ENCODE peak calls at places on chromosomes 7 and 10, in ten cellular contexts. One of them, this sample, is unnamed.
A peak's percentile ranks its signal among the peaks of the same experiment; 100 is the strongest.

GRCh38 chr7:130490888-130491771 is 755 bp upstream of the MEST start:
- DNase-seq in K562: no peak
- DNase-seq in sigmoid colon: peak; percentile 78
- DNase-seq in stomach: peak; percentile 30
- DNase-seq in SK-N-SH: peak; percentile 87
- DNase-seq in HepG2: no peak
- DNase-seq in transverse colon: peak; percentile 37
- DNase-seq in H1: no peak
- DNase-seq in GM12878: no peak
- DNase-seq in upper lobe of left lung: peak; percentile 91
- DNase-seq in this sample: no peak

GRCh38 chr7:47320296-47320695 is 261.6 kb downstream of the TNS3 start:
- DNase-seq in K562: no peak
- DNase-seq in sigmoid colon: no peak
- DNase-seq in stomach: no peak
- DNase-seq in SK-N-SH: no peak
- DNase-seq in HepG2: no peak
- DNase-seq in transverse colon: no peak
- DNase-seq in H1: no peak
- DNase-seq in GM12878: no peak
- DNase-seq in upper lobe of left lung: no peak
- DNase-seq in this sample: peak; percentile 26

GRCh38 chr10:61904711-61905445 is 3.4 kb downstream of the ARID5B start:
- DNase-seq in K562: peak; percentile 50
- DNase-seq in sigmoid colon: no peak
- DNase-seq in stomach: no peak
- DNase-seq in SK-N-SH: peak; percentile 73
- DNase-seq in HepG2: peak; percentile 75
- DNase-seq in transverse colon: peak; percentile 30
- DNase-seq in H1: no peak
- DNase-seq in GM12878: peak; percentile 75
- DNase-seq in upper lobe of left lung: no peak
- DNase-seq in this sample: no peak

GRCh38 chr10:50416181-50416824 is 165.0 kb upstream of the ASAH2 start:
- DNase-seq in K562: no peak
- DNase-seq in sigmoid colon: no peak
- DNase-seq in stomach: no peak
- DNase-seq in SK-N-SH: peak; percentile 17
- DNase-seq in HepG2: no peak
- DNase-seq in transverse colon: no peak
- DNase-seq in H1: no peak
- DNase-seq in GM12878: no peak
- DNase-seq in upper lobe of left lung: no peak
- DNase-seq in this sample: no peak

GRCh38 chr10:13567030-13567429 is 19.7 kb upstream of the PRPF18 start:
- DNase-seq in K562: no peak
- DNase-seq in sigmoid colon: no peak
- DNase-seq in stomach: no peak
- DNase-seq in SK-N-SH: no peak
- DNase-seq in HepG2: no peak
- DNase-seq in transverse colon: no peak
- DNase-seq in H1: no peak
- DNase-seq in GM12878: no peak
- DNase-seq in upper lobe of left lung: no peak
- DNase-seq in this sample: no peak

GRCh38 chr7:91527460-91527859 is 263.2 kb downstream of the FZD1 start:
- DNase-seq in K562: peak; percentile 27
- DNase-seq in sigmoid colon: no peak
- DNase-seq in stomach: no peak
- DNase-seq in SK-N-SH: no peak
- DNase-seq in HepG2: no peak
- DNase-seq in transverse colon: no peak
- DNase-seq in H1: no peak
- DNase-seq in GM12878: no peak
- DNase-seq in upper lobe of left lung: no peak
- DNase-seq in this sample: no peak

GRCh38 chr7:101650579-101651081 is 21.5 kb upstream of the MYL10 start:
- DNase-seq in K562: no peak
- DNase-seq in sigmoid colon: no peak
- DNase-seq in stomach: no peak
- DNase-seq in SK-N-SH: no peak
- DNase-seq in HepG2: no peak
- DNase-seq in transverse colon: no peak
- DNase-seq in H1: no peak
- DNase-seq in GM12878: no peak
- DNase-seq in upper lobe of left lung: no peak
- DNase-seq in this sample: no peak

GRCh38 chr10:3978174-3978573 is 193.2 kb upstream of the KLF6 start:
- DNase-seq in K562: no peak
- DNase-seq in sigmoid colon: no peak
- DNase-seq in stomach: no peak
- DNase-seq in SK-N-SH: no peak
- DNase-seq in HepG2: no peak
- DNase-seq in transverse colon: no peak
- DNase-seq in H1: no peak
- DNase-seq in GM12878: no peak
- DNase-seq in upper lobe of left lung: no peak
- DNase-seq in this sample: no peak

GRCh38 chr7:2663960-2664359 is 24.0 kb upstream of the AMZ1 start:
- DNase-seq in K562: no peak
- DNase-seq in sigmoid colon: no peak
- DNase-seq in stomach: no peak
- DNase-seq in SK-N-SH: no peak
- DNase-seq in HepG2: no peak
- DNase-seq in transverse colon: no peak
- DNase-seq in H1: no peak
- DNase-seq in GM12878: no peak
- DNase-seq in upper lobe of left lung: no peak
- DNase-seq in this sample: no peak
- TF ChIP-seq POLR2AphosphoS5 in K562: no peak
- TF ChIP-seq POLR2AphosphoS5 in sigmoid colon: no peak
- TF ChIP-seq POLR2AphosphoS5 in stomach: no peak
- TF ChIP-seq POLR2AphosphoS5 in SK-N-SH: peak; percentile 7
- TF ChIP-seq POLR2AphosphoS5 in HepG2: no peak
- TF ChIP-seq POLR2AphosphoS5 in transverse colon: no peak
- TF ChIP-seq POLR2AphosphoS5 in H1: no peak
- TF ChIP-seq POLR2AphosphoS5 in GM12878: no peak
- TF ChIP-seq POLR2AphosphoS5 in upper lobe of left lung: no peak
- TF ChIP-seq POLR2AphosphoS5 in this sample: no peak

DNA sequence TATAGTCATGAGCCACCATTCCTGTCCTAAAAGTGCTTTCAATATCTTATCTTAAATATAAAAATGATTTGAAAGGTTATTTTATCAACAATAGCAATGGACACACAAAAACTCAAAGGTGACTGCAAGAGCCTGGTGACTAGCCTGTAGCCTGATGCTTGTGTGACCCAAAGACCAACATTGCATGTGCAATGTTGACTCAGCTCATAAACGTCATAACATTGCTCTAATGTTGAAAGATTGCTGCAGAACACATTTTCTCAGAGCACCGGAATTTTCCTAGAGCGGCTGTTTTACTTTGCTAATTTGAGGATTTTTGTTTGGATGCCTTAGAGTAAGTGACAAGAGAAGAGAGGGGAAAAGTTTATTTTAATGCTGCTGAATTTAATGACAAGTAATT is 107.1 kb downstream of the RAB18 start:
- DNase-seq in K562: no peak
- DNase-seq in sigmoid colon: no peak
- DNase-seq in stomach: no peak
- DNase-seq in SK-N-SH: no peak
- DNase-seq in HepG2: peak; percentile 2
- DNase-seq in transverse colon: no peak
- DNase-seq in H1: no peak
- DNase-seq in GM12878: no peak
- DNase-seq in upper lobe of left lung: no peak
- DNase-seq in this sample: no peak
- TF ChIP-seq EP300 in K562: no peak
- TF ChIP-seq EP300 in sigmoid colon: no peak
- TF ChIP-seq EP300 in stomach: no peak
- TF ChIP-seq EP300 in SK-N-SH: no peak
- TF ChIP-seq EP300 in HepG2: no peak
- TF ChIP-seq EP300 in transverse colon: no peak
- TF ChIP-seq EP300 in H1: no peak
- TF ChIP-seq EP300 in GM12878: no peak
- TF ChIP-seq EP300 in upper lobe of left lung: no peak
- TF ChIP-seq EP300 in this sample: no peak

GRCh38 chr10:79098061-79098460 is 29.3 kb downstream of the ZMIZ1 start:
- DNase-seq in K562: no peak
- DNase-seq in sigmoid colon: no peak
- DNase-seq in stomach: no peak
- DNase-seq in SK-N-SH: no peak
- DNase-seq in HepG2: no peak
- DNase-seq in transverse colon: no peak
- DNase-seq in H1: no peak
- DNase-seq in GM12878: no peak
- DNase-seq in upper lobe of left lung: no peak
- DNase-seq in this sample: no peak

GRCh38 chr10:79096514-79096913 is 27.7 kb downstream of the ZMIZ1 start:
- DNase-seq in K562: no peak
- DNase-seq in sigmoid colon: no peak
- DNase-seq in stomach: no peak
- DNase-seq in SK-N-SH: no peak
- DNase-seq in HepG2: no peak
- DNase-seq in transverse colon: no peak
- DNase-seq in H1: no peak
- DNase-seq in GM12878: no peak
- DNase-seq in upper lobe of left lung: no peak
- DNase-seq in this sample: no peak

GRCh38 chr10:79097021-79097695 is 28.4 kb downstream of the ZMIZ1 start:
- DNase-seq in K562: no peak
- DNase-seq in sigmoid colon: no peak
- DNase-seq in stomach: no peak
- DNase-seq in SK-N-SH: peak; percentile 67
- DNase-seq in HepG2: no peak
- DNase-seq in transverse colon: no peak
- DNase-seq in H1: no peak
- DNase-seq in GM12878: no peak
- DNase-seq in upper lobe of left lung: no peak
- DNase-seq in this sample: no peak

GRCh38 chr10:79099898-79100448 is 31.2 kb downstream of the ZMIZ1 start:
- DNase-seq in K562: no peak
- DNase-seq in sigmoid colon: no peak
- DNase-seq in stomach: no peak
- DNase-seq in SK-N-SH: no peak
- DNase-seq in HepG2: no peak
- DNase-seq in transverse colon: no peak
- DNase-seq in H1: no peak
- DNase-seq in GM12878: no peak
- DNase-seq in upper lobe of left lung: no peak
- DNase-seq in this sample: no peak

DNA sequence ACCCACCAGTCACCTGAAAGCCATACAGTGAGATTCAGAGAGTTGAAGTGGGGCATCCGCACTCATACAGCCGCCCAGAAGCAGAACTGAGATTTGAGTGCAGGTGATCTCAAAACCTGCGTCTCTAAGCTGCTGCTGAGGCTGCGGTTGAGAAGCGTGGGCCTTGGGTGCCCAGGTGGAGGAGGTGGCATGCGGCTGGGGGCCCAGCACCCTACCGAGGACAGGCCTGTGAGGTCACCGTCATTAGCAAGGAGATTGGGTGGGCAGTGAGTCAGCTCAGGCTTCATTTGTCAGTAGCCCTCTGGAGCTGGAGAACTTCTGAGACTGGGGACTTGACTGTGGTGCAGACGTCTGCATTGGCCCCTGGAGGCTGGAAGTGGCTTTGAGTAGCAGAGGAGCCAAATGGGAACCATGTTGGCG is 29.8 kb downstream of the ZMIZ1 start:
- DNase-seq in K562: no peak
- DNase-seq in sigmoid colon: no peak
- DNase-seq in stomach: no peak
- DNase-seq in SK-N-SH: no peak
- DNase-seq in HepG2: no peak
- DNase-seq in transverse colon: no peak
- DNase-seq in H1: no peak
- DNase-seq in GM12878: peak; percentile 57
- DNase-seq in upper lobe of left lung: no peak
- DNase-seq in this sample: no peak
- H3K4me1 ChIP-seq in K562: peaks cover 66% of the 10 kb centered on the region
- H3K4me1 ChIP-seq in sigmoid colon: no peaks in the 10 kb centered on the region
- H3K4me1 ChIP-seq in stomach: peaks cover 100% of the 10 kb centered on the region
- H3K4me1 ChIP-seq in SK-N-SH: peaks cover 94% of the 10 kb centered on the region
- H3K4me1 ChIP-seq in HepG2: peaks cover 88% of the 10 kb centered on the region
- H3K4me1 ChIP-seq in transverse colon: peaks cover 72% of the 10 kb centered on the region
- H3K4me1 ChIP-seq in H1: peaks cover 39% of the 10 kb centered on the region
- H3K4me1 ChIP-seq in GM12878: peaks cover 50% of the 10 kb centered on the region
- H3K4me1 ChIP-seq in upper lobe of left lung: peaks cover 77% of the 10 kb centered on the region
- H3K4me1 ChIP-seq in this sample: peaks cover 98% of the 10 kb centered on the region

GRCh38 chr7:21364838-21365267 is 63.0 kb upstream of the SP4 start:
- DNase-seq in K562: no peak
- DNase-seq in sigmoid colon: no peak
- DNase-seq in stomach: no peak
- DNase-seq in SK-N-SH: no peak
- DNase-seq in HepG2: peak; percentile 9
- DNase-seq in transverse colon: no peak
- DNase-seq in H1: no peak
- DNase-seq in GM12878: no peak
- DNase-seq in upper lobe of left lung: no peak
- DNase-seq in this sample: no peak

GRCh38 chr7:21367081-21367480 is 60.8 kb upstream of the SP4 start:
- DNase-seq in K562: no peak
- DNase-seq in sigmoid colon: no peak
- DNase-seq in stomach: no peak
- DNase-seq in SK-N-SH: no peak
- DNase-seq in HepG2: no peak
- DNase-seq in transverse colon: no peak
- DNase-seq in H1: no peak
- DNase-seq in GM12878: no peak
- DNase-seq in upper lobe of left lung: no peak
- DNase-seq in this sample: no peak

GRCh38 chr7:21368317-21368716 is 59.6 kb upstream of the SP4 start:
- DNase-seq in K562: no peak
- DNase-seq in sigmoid colon: no peak
- DNase-seq in stomach: no peak
- DNase-seq in SK-N-SH: no peak
- DNase-seq in HepG2: no peak
- DNase-seq in transverse colon: no peak
- DNase-seq in H1: no peak
- DNase-seq in GM12878: no peak
- DNase-seq in upper lobe of left lung: no peak
- DNase-seq in this sample: no peak

GRCh38 chr7:21367537-21367936 is 60.3 kb upstream of the SP4 start:
- DNase-seq in K562: no peak
- DNase-seq in sigmoid colon: no peak
- DNase-seq in stomach: no peak
- DNase-seq in SK-N-SH: no peak
- DNase-seq in HepG2: no peak
- DNase-seq in transverse colon: no peak
- DNase-seq in H1: no peak
- DNase-seq in GM12878: no peak
- DNase-seq in upper lobe of left lung: no peak
- DNase-seq in this sample: no peak

DNA sequence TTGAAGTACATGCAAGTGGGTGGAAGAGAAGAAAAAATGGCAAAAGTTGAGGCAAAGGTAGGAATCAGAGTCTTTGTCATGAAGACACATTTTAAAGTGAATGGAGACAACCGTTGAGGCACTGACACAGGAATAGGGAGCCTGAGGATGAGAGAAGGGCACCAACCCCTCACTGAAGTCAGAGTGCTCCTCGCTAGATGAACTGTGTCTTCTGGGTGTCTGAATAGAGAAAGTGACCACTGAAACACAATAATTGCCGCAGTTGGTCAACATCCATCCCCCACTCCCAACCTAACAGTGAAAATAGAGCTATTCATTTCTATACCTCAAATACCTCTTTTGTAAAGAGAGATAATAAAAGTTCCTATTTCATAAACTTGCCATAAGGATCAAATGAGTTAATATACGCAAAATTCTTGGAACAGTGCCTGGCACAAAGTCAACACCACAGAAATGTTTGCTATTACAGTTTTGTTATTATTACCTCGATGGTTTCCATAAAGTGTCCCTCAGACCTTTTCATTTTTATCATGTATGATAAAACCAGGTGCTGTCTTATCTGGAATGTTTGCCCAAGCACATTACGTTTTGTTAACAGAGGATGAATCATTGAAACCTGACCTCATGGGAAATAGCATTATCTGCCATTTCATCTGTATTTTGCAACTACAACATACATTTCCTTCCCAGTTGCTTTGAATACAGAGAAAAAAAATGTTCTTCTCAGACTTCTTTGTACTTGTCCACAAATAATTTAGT is 61.8 kb upstream of the SP4 start:
- DNase-seq in K562: no peak
- DNase-seq in sigmoid colon: no peak
- DNase-seq in stomach: peak; percentile 32
- DNase-seq in SK-N-SH: no peak
- DNase-seq in HepG2: peak; percentile 77
- DNase-seq in transverse colon: no peak
- DNase-seq in H1: no peak
- DNase-seq in GM12878: no peak
- DNase-seq in upper lobe of left lung: no peak
- DNase-seq in this sample: no peak
- TF ChIP-seq POLR2AphosphoS5 in K562: no peak
- TF ChIP-seq POLR2AphosphoS5 in sigmoid colon: no peak
- TF ChIP-seq POLR2AphosphoS5 in stomach: no peak
- TF ChIP-seq POLR2AphosphoS5 in SK-N-SH: no peak
- TF ChIP-seq POLR2AphosphoS5 in HepG2: no peak
- TF ChIP-seq POLR2AphosphoS5 in transverse colon: no peak
- TF ChIP-seq POLR2AphosphoS5 in H1: no peak
- TF ChIP-seq POLR2AphosphoS5 in GM12878: no peak
- TF ChIP-seq POLR2AphosphoS5 in upper lobe of left lung: no peak
- TF ChIP-seq POLR2AphosphoS5 in this sample: no peak

This sample was measured in suprapubic skin.